ENCODE peak calls at places on chromosomes 6 and 20, in seven cellular contexts. One of them, this sample, is unnamed.

GRCh38 chr20:24357169-24357568 is 112.3 kb upstream of the SYNDIG1 start:
- DNase-seq in brain microvascular endothelial cell: no peak
- DNase-seq in left lung: no peak
- DNase-seq in uterus: no peak
- DNase-seq in osteoblast: no peak
- DNase-seq in GM23248: no peak
- DNase-seq in Peyer's patch: no peak
- DNase-seq in this sample: no peak

GRCh38 chr20:32560989-32561830 is 23.9 kb downstream of the NOL4L start:
- DNase-seq in brain microvascular endothelial cell: no peak
- DNase-seq in osteoblast: peak
- DNase-seq in Peyer's patch: no peak
- DNase-seq in GM23248: peak
- DNase-seq in uterus: no peak
- DNase-seq in left lung: peak
- DNase-seq in this sample: no peak

GRCh38 chr6:161033667-161034066 is 42.1 kb downstream of the MAP3K4 start:
- DNase-seq in left lung: no peak
- DNase-seq in osteoblast: no peak
- DNase-seq in GM23248: peak
- DNase-seq in uterus: no peak
- DNase-seq in Peyer's patch: no peak
- DNase-seq in brain microvascular endothelial cell: no peak
- DNase-seq in this sample: no peak

GRCh38 chr6:36622901-36623546 is 28.9 kb downstream of the SRSF3 start:
- DNase-seq in uterus: no peak
- DNase-seq in osteoblast: no peak
- DNase-seq in brain microvascular endothelial cell: no peak
- DNase-seq in Peyer's patch: peak
- DNase-seq in left lung: no peak
- DNase-seq in GM23248: no peak
- DNase-seq in this sample: no peak

GRCh38 chr20:62601172-62601571 is 41.1 kb upstream of the SLCO4A1 start:
- DNase-seq in GM23248: no peak
- DNase-seq in left lung: no peak
- DNase-seq in brain microvascular endothelial cell: no peak
- DNase-seq in uterus: no peak
- DNase-seq in Peyer's patch: no peak
- DNase-seq in osteoblast: no peak
- DNase-seq in this sample: no peak

GRCh38 chr6:1524040-1524480 is 85.7 kb upstream of the FOXC1 start:
- DNase-seq in uterus: peak
- DNase-seq in osteoblast: peak
- DNase-seq in GM23248: peak
- DNase-seq in left lung: peak
- DNase-seq in brain microvascular endothelial cell: peak
- DNase-seq in Peyer's patch: peak
- DNase-seq in this sample: no peak

GRCh38 chr6:158043008-158043407 is 61.3 kb downstream of the SYNJ2 start:
- DNase-seq in uterus: no peak
- DNase-seq in Peyer's patch: no peak
- DNase-seq in GM23248: no peak
- DNase-seq in left lung: no peak
- DNase-seq in brain microvascular endothelial cell: no peak
- DNase-seq in osteoblast: no peak
- DNase-seq in this sample: no peak

GRCh38 chr20:8057871-8058270 is 38.3 kb upstream of the TMX4 start:
- DNase-seq in left lung: no peak
- DNase-seq in osteoblast: no peak
- DNase-seq in uterus: no peak
- DNase-seq in GM23248: no peak
- DNase-seq in Peyer's patch: no peak
- DNase-seq in brain microvascular endothelial cell: no peak
- DNase-seq in this sample: no peak

GRCh38 chr20:34954905-34955231 is 738 bp downstream of the GSS start:
- DNase-seq in uterus: peak
- DNase-seq in GM23248: peak
- DNase-seq in Peyer's patch: no peak
- DNase-seq in brain microvascular endothelial cell: peak
- DNase-seq in left lung: no peak
- DNase-seq in osteoblast: peak
- DNase-seq in this sample: no peak

GRCh38 chr20:34953960-34954359 is 1.6 kb downstream of the GSS start:
- DNase-seq in GM23248: no peak
- DNase-seq in Peyer's patch: no peak
- DNase-seq in brain microvascular endothelial cell: no peak
- DNase-seq in uterus: no peak
- DNase-seq in left lung: no peak
- DNase-seq in osteoblast: no peak
- DNase-seq in this sample: no peak

GRCh38 chr20:34955232-34956040 is at the start of the genes GSS and MYH7B:
- DNase-seq in osteoblast: peak
- DNase-seq in Peyer's patch: peak
- DNase-seq in brain microvascular endothelial cell: peak
- DNase-seq in GM23248: peak
- DNase-seq in left lung: peak
- DNase-seq in uterus: peak
- DNase-seq in this sample: peak

GRCh38 chr20:34956751-34957472 is 1.2 kb downstream of the MYH7B start:
- DNase-seq in left lung: no peak
- DNase-seq in osteoblast: no peak
- DNase-seq in uterus: no peak
- DNase-seq in brain microvascular endothelial cell: no peak
- DNase-seq in Peyer's patch: no peak
- DNase-seq in GM23248: no peak
- DNase-seq in this sample: no peak

DNA sequence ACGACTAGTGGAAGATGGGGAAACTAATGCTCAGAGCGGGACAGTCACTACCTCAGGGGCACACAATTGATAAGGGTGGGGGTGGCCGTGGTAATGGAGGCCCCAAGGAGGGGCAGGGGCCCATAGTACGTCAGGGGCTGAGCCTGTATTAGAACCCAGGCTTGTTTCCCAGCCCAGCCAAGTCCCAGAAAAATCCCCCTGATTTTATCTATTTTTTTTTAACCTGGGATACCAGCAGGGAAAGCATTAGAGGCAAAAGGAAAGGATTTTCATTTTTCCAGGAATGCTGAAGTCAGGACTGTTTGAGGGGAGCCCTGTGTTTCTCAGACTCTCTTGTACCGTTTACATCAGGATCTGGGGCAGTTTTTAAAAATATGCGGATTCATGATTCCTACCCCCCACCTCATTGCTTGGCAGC is 382 bp downstream of the MYH7B start:
- DNase-seq in uterus: no peak
- DNase-seq in GM23248: no peak
- DNase-seq in osteoblast: no peak
- DNase-seq in left lung: no peak
- DNase-seq in brain microvascular endothelial cell: no peak
- DNase-seq in Peyer's patch: no peak
- DNase-seq in this sample: no peak
- H3K27ac ChIP-seq in uterus: peak
- H3K27ac ChIP-seq in GM23248: peak
- H3K27ac ChIP-seq in osteoblast: peak
- H3K27ac ChIP-seq in left lung: peak
- H3K27ac ChIP-seq in brain microvascular endothelial cell: peak
- H3K27ac ChIP-seq in Peyer's patch: peak
- H3K27ac ChIP-seq in this sample: peak

GRCh38 chr20:1381753-1382591 is 10.9 kb downstream of the FKBP1A start:
- DNase-seq in left lung: no peak
- DNase-seq in Peyer's patch: no peak
- DNase-seq in uterus: no peak
- DNase-seq in osteoblast: no peak
- DNase-seq in brain microvascular endothelial cell: no peak
- DNase-seq in GM23248: peak
- DNase-seq in this sample: no peak
- H3K27ac ChIP-seq in left lung: peak
- H3K27ac ChIP-seq in Peyer's patch: no peak
- H3K27ac ChIP-seq in uterus: peak
- H3K27ac ChIP-seq in osteoblast: peak
- H3K27ac ChIP-seq in brain microvascular endothelial cell: no peak
- H3K27ac ChIP-seq in GM23248: peak
- H3K27ac ChIP-seq in this sample: no peak

GRCh38 chr6:43120101-43120730 is 44.1 kb downstream of the PTK7 start:
- DNase-seq in left lung: no peak
- DNase-seq in Peyer's patch: no peak
- DNase-seq in GM23248: no peak
- DNase-seq in osteoblast: peak
- DNase-seq in brain microvascular endothelial cell: no peak
- DNase-seq in uterus: no peak
- DNase-seq in this sample: no peak
- H3K27ac ChIP-seq in left lung: peak
- H3K27ac ChIP-seq in Peyer's patch: no peak
- H3K27ac ChIP-seq in GM23248: peak
- H3K27ac ChIP-seq in osteoblast: peak
- H3K27ac ChIP-seq in brain microvascular endothelial cell: peak
- H3K27ac ChIP-seq in uterus: peak
- H3K27ac ChIP-seq in this sample: peak

DNA sequence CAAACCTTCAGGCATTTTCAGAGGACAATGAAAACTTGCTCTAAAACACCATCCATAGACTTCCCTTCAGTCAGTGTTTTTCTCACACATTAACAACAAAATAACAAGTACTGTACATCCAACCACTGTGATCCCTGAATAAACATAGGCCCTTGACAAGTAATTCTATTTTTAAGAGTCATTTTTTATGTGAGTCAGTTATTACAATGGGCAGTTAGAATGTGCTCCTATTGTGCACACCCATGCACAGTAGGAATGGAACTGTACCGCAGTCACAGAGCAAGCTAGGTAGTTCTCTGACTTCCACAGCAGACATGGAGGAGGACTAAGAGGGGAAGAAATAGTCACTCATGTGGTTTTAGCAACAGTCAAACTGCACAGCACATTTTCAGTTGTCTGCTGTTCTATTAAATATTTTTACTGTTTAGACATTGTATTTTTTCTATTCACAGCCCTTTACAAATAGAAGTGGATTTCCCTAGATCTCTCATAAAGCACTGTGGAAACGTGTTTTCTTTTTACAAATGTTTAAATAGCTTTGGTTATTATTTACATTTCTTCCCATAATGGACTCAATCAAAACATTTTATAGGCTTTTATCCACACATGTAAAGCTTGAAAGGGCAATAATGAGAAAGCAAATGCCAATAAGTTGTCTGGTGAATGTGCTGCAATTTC is 100.4 kb downstream of the JAG1 start:
- DNase-seq in brain microvascular endothelial cell: no peak
- DNase-seq in GM23248: peak
- DNase-seq in Peyer's patch: no peak
- DNase-seq in uterus: no peak
- DNase-seq in left lung: no peak
- DNase-seq in osteoblast: no peak
- DNase-seq in this sample: no peak
- H3K27ac ChIP-seq in brain microvascular endothelial cell: peak
- H3K27ac ChIP-seq in GM23248: no peak
- H3K27ac ChIP-seq in Peyer's patch: no peak
- H3K27ac ChIP-seq in uterus: no peak
- H3K27ac ChIP-seq in left lung: no peak
- H3K27ac ChIP-seq in osteoblast: peak
- H3K27ac ChIP-seq in this sample: peak

DNA sequence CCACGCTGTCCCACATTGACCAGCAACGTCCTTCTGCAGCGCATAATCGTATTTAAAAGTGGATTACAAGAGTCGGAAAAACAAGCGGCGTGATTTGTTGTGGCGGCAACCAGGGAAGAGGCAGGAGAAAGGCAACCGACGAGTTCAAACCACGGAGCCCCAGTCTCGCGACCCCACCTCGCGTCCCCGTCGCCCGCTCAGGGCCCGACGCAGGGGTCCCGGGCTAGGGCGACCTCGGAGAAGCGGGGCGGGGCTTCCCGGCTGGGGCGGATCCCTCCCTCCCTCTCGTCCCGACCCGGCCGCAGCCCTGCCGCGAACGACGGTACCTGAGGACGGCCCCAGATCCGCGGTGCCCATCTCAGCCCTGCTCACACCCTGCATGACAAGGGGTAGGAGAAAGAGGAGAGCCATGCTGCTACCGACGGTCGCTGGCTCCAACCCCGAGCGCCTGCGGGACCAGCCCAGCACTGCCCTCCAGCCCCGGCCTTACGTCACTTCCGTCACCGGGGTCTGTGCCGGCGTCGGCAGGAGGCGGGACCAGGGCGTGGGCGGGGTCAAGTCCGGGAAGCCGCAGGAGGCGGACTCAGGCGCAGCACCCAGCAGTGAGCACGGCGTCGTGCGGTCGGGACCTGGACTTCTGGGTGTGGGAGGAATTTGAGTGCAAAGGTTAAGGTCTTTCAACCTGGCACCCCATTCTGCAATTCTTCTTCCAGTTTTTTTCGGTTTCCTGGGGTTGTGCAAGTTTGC is at the start of gene IFNGR1:
- DNase-seq in GM23248: peak
- DNase-seq in uterus: peak
- DNase-seq in brain microvascular endothelial cell: peak
- DNase-seq in osteoblast: peak
- DNase-seq in Peyer's patch: peak
- DNase-seq in left lung: peak
- DNase-seq in this sample: peak
- H3K27ac ChIP-seq in GM23248: peak
- H3K27ac ChIP-seq in uterus: peak
- H3K27ac ChIP-seq in brain microvascular endothelial cell: peak
- H3K27ac ChIP-seq in osteoblast: peak
- H3K27ac ChIP-seq in Peyer's patch: peak
- H3K27ac ChIP-seq in left lung: peak
- H3K27ac ChIP-seq in this sample: peak

DNA sequence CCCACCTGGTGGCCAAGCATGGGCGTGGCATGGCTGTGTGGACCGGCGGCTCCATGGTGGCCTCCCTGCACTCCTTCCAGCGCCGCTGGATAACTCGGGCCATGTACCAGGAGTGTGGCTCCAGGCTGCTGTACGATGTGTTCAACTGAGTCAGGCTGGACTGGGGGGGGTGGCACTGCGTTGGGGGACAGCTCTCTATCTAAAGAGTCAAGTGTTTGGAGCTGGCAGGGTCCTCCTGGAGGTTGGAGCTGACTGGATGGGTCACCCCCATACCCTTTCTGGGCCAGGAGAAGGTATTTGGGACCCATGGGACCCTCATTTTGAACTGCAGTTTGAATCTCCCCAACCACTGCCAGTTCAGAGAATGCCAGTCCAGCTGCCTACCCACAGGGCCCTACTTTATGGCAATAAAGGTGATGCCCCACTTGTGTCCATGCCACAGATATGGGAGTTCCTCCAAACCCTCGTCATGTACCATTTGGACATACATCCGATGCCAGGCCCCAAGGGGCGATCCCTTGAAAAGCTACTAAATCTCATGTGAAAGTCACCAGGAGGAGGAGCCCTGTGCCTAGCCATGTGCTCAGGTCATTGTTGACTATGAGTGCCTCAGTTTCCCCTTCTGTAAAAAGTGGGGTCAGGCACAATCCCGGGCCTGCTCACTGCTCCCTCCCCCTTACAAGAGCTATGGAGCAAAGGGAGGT is 1.5 kb downstream of the ACTL10 start:
- DNase-seq in osteoblast: peak
- DNase-seq in GM23248: peak
- DNase-seq in left lung: peak
- DNase-seq in uterus: peak
- DNase-seq in brain microvascular endothelial cell: no peak
- DNase-seq in Peyer's patch: no peak
- DNase-seq in this sample: no peak
- H3K27ac ChIP-seq in osteoblast: no peak
- H3K27ac ChIP-seq in GM23248: no peak
- H3K27ac ChIP-seq in left lung: no peak
- H3K27ac ChIP-seq in uterus: peak
- H3K27ac ChIP-seq in brain microvascular endothelial cell: no peak
- H3K27ac ChIP-seq in Peyer's patch: peak
- H3K27ac ChIP-seq in this sample: peak

This sample was measured in esophagus squamous epithelium.